ENCODE peak calls at places on chromosome 9, in six cellular contexts. O is bronchial epithelial cell, S is right atrium auricular region, H is spleen, W is fibroblast of lung, R is epithelial cell of esophagus. N is an unnamed sample.

GRCh38 chr9:92064711-92065110 is 50.5 kb downstream of the SPTLC1 start:
- DNase-seq in H (no peak), O (no peak), R (peak), S (no peak), W (peak), N (peak)

GRCh38 chr9:128286435-128286834 is 10.4 kb downstream of the SWI5 start:
- DNase-seq in H (no peak), R (no peak), W (peak), S (no peak), O (no peak), N (no peak)

GRCh38 chr9:135702002-135702721 is at the start of gene KCNT1:
- DNase-seq in O (no peak), S (no peak), W (peak), H (no peak), R (peak), N (peak)

GRCh38 chr9:130981761-130982147 is 27.2 kb upstream of the LAMC3 start:
- DNase-seq in S (no peak), R (no peak), H (no peak), W (no peak), O (no peak), N (no peak)

GRCh38 chr9:89311346-89312153 is 555 bp downstream of the CKS2 start:
- DNase-seq in R (no peak), O (peak), H (no peak), W (no peak), S (no peak), N (no peak)

GRCh38 chr9:27572566-27572917 is 739 bp downstream of the C9orf72 start:
- DNase-seq in S (peak), H (no peak), O (peak), W (peak), R (peak), N (peak)

GRCh38 chr9:124660341-124660801 is 110.7 kb downstream of the NR6A1 start:
- DNase-seq in R (peak), S (no peak), H (no peak), W (peak), O (peak), N (peak)

GRCh38 chr9:75574569-75574968 is 315.9 kb upstream of the PCSK5 start:
- DNase-seq in W (no peak), S (no peak), R (no peak), H (no peak), O (no peak), N (no peak)

GRCh38 chr9:8115570-8115969 is 316.0 kb upstream of the DMAC1 start:
- DNase-seq in O (no peak), S (no peak), W (no peak), H (no peak), R (no peak), N (no peak)

GRCh38 chr9:34714007-34714406 is 4.1 kb upstream of the CCL21 start:
- DNase-seq in O (peak), H (no peak), S (no peak), W (no peak), R (peak), N (no peak)

GRCh38 chr9:114112325-114112724 is 13.2 kb upstream of the KIF12 start:
- DNase-seq in W (no peak), S (no peak), H (peak), O (no peak), R (no peak), N (no peak)

GRCh38 chr9:109498195-109499060 is at the start of gene PTPN3:
- DNase-seq in S (no peak), H (no peak), O (peak), W (no peak), R (peak), N (no peak)

GRCh38 chr9:110351009-110351467 is 13.4 kb upstream of the TXNDC8 start:
- DNase-seq in R (peak), W (peak), O (peak), H (no peak), S (no peak), N (peak)

GRCh38 chr9:69946800-69947437 is 96.7 kb upstream of the MAMDC2 start:
- DNase-seq in R (peak), S (no peak), O (peak), H (no peak), W (peak), N (peak)

GRCh38 chr9:86341007-86341491 is 13.2 kb downstream of the TUT7 start:
- DNase-seq in R (no peak), S (no peak), W (peak), O (peak), H (no peak), N (peak)

GRCh38 chr9:27382308-27382707 is 85.4 kb upstream of the EQTN start:
- DNase-seq in H (no peak), O (peak), S (no peak), W (no peak), R (peak), N (no peak)

GRCh38 chr9:93253633-93254032 is 69.7 kb downstream of the WNK2 start:
- DNase-seq in O (no peak), W (no peak), S (no peak), H (no peak), R (no peak), N (no peak)

GRCh38 chr9:14251146-14252071 is 62.5 kb downstream of the NFIB start:
- DNase-seq in W (peak), H (no peak), R (peak), O (peak), S (peak), N (peak)

GRCh38 chr9:105672711-105673234 is 10.5 kb downstream of the TAL2 start:
- DNase-seq in O (no peak), R (no peak), W (no peak), H (no peak), S (no peak), N (no peak)

GRCh38 chr9:90801507-90802289 is at the start of gene SYK:
- DNase-seq in H (peak), O (peak), S (no peak), R (peak), W (no peak), N (no peak)

DNA sequence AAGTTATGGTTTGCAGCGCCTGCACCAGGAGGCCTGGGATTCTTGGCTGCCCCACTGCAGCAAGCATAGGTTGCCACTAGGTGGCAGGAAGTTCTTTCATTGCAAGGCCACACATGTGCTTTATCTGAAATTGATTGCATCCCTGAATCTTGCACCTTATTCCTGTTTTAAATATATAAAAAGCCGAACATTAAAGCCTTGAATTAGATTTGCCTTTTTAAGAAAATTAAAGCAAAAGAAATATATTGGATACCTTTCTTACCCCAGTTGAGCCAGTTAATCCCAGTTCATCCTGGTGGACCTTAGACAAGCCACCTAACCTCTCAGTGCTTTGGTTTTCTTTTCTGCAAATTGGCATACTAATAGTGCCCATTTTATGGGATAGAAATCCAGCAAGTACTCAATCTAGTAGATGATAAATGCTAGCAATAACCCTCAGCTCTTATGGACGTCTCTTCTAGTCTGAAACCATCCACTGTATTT is 6.3 kb upstream of the TRMT10B start:
- DNase-seq in S (peak), H (no peak), W (peak), R (peak), O (peak), N (peak)
- TF ChIP-seq CTCF in S (peak), H (peak), W (peak), R (peak), O (peak), N (peak)

GRCh38 chr9:16918920-16919319 is 48.5 kb upstream of the BNC2 start:
- DNase-seq in O (no peak), H (no peak), S (no peak), W (no peak), R (no peak), N (no peak)

GRCh38 chr9:16924311-16924915 is 53.9 kb upstream of the BNC2 start:
- DNase-seq in O (no peak), R (no peak), W (no peak), H (no peak), S (no peak), N (no peak)

GRCh38 chr9:16925426-16925825 is 55.0 kb upstream of the BNC2 start:
- DNase-seq in H (no peak), S (no peak), R (no peak), O (no peak), W (peak), N (peak)

GRCh38 chr9:16921855-16922254 is 51.4 kb upstream of the BNC2 start:
- DNase-seq in W (peak), S (no peak), H (no peak), O (peak), R (peak), N (peak)
- TF ChIP-seq CTCF in W (no peak), S (no peak), H (no peak), O (no peak), R (no peak), N (no peak)

DNA sequence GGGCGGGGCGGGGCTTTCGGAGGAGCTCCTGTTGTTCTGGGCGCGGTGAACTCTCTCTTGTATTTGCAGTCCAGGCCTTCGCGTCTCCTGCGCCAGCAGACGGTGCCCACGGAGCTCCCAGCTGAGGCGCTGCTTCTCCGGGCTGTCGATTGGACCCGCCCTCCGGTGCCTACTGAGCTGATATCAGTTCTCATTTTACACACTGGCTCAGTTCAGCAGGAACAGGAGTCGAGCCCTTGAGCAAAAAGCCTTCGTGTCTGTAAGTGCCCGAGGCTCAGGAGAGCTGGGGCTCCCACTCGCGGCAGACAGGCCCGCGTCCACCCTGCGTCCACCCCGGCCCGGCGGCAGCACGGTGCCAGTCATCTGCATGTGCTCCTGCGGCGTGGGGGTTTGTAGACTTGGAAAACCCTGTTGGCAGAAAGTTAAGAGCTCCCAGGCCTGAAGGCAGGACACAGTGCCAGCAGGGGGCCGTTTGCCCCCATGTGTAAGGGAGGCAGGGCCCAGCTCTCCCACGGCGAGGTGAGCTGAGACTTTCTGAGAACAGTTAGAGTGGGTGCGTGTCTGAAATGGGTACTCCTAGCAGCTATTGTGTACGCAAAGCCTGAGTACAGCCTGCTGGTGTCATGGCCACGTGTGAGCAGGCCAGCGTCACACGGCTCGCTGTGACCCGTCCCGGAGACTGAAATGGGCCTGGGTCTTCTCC is 231.5 kb downstream of the FANCC start:
- DNase-seq in S (no peak), W (no peak), R (no peak), O (no peak), H (peak), N (no peak)
- TF ChIP-seq CTCF in S (no peak), W (no peak), R (no peak), O (no peak), H (no peak), N (no peak)

DNA sequence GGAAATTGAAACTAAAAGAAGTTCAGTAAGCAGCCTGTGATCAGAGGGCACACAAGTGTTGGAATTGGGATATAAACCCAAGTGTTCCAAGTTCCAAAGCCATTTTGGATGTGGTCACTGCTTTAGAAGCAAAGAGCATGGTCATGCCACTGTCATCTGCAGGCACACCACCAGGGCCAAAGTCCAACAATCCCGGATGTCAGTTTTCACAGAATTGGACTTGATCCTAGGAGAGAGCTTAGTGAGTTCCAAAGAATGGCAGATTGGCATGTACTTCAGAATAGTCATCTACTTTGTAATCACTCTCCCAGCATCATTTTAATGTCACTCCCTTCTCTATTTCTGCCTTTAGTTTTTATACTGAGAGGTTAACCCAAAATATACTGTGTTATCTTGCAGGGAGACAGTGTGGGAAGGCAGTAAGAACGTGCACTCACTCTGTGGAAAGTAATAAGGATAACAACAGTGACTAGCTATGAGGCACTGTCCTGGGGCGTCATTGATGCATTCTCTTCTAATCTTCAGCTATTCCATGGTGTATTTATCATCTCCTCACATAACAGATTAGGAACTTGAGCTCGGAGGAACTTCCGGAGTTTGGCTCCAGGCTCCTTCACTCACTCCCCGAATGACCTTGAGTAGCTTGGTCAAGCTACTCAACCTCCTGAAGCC is 388.0 kb downstream of the ACTL7B start:
- DNase-seq in S (no peak), H (no peak), O (no peak), R (no peak), W (peak), N (peak)
- TF ChIP-seq CTCF in S (no peak), H (no peak), O (no peak), R (no peak), W (no peak), N (no peak)

GRCh38 chr9:102631559-102631958 is 363.6 kb upstream of the CYLC2 start:
- DNase-seq in R (peak), S (no peak), H (no peak), W (no peak), O (peak), N (no peak)
- TF ChIP-seq CTCF in R (peak), S (no peak), H (no peak), W (no peak), O (peak), N (no peak)

GRCh38 chr9:100011062-100011681 is 87.6 kb downstream of the ERP44 start:
- DNase-seq in S (no peak), W (peak), H (no peak), R (peak), O (peak), N (peak)
- TF ChIP-seq CTCF in S (no peak), W (peak), H (peak), R (peak), O (peak), N (peak)

GRCh38 chr9:137689745-137690529 is 71.1 kb downstream of the EHMT1 start:
- DNase-seq in W (peak), H (no peak), O (no peak), R (no peak), S (no peak), N (peak)

GRCh38 chr9:137690939-137691647 is 72.3 kb downstream of the EHMT1 start:
- DNase-seq in R (no peak), H (no peak), O (no peak), S (no peak), W (no peak), N (no peak)

GRCh38 chr9:137688261-137688660 is 69.5 kb downstream of the EHMT1 start:
- DNase-seq in W (no peak), R (no peak), S (no peak), O (no peak), H (peak), N (no peak)

GRCh38 chr9:137685886-137686420 is 67.1 kb downstream of the EHMT1 start:
- DNase-seq in H (peak), S (no peak), W (no peak), O (no peak), R (no peak), N (peak)

DNA sequence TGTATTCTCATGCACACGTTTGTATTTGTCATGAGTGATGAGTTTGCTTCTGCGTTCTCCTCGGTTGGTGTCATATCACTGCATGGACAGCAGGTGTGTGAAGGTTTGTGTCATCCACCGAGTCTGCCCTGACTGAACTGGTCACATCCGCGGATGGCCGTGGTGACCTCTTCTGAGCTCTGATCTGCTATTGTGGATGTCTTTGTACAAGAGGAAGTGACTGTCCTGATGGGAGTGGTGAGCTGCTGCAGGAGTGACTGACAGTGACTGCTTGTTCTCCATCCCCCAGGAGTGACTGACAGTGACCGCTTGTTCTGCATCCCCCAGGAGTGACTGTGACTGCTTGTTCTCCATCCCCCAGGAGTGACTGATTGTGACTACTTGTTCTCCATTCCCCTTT is 69.9 kb downstream of the EHMT1 start:
- DNase-seq in H (no peak), S (no peak), O (no peak), W (no peak), R (no peak), N (no peak)
- TF ChIP-seq CTCF in H (no peak), S (no peak), O (no peak), W (no peak), R (no peak), N (no peak)

DNA sequence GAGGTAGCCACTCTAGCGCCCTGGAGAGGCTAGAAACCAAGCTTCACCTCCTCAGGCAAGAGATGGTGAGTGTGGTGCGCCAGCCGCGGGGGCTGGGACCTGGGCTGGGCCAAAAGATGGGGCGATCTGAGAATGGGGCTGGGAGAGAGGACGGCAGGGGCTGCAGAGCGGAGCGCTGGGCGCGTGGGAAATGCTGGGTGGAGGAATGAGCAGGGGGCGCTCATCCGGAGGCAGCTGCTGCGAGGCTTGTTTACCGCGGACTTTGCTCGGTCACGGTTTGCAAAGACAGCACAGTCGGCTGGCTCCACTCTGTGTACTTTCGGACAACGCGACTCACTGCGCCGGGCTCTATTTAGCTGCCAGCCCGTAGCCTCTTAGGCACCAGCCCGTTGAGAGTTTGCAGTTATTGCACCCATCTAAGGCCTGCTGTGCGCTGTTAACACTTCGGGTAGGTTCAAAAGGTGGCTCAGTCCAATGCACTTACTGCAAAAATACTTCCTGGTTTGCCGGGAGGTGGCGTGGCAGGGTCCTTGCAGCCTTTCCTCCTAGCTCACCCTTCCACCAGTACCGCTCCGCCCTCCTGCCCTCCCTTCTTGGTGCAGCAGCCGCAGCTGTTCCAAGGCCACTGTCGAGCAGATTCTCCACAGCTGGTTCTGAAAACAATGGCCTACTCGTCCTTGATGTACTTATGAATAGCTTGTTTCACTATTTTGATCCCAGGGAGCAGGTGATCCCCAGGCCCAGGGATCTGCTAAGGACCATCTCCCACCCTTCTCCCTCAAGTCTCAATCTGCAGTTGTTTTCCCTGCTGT is 1.3 kb downstream of the LURAP1L start:
- DNase-seq in S (peak), H (peak), W (peak), O (peak), R (peak), N (peak)
- TF ChIP-seq CTCF in S (no peak), H (no peak), W (peak), O (peak), R (peak), N (peak)

N was measured in fibroblast of villous mesenchyme.